ENCODE peak calls at places on chromosomes 1 and 21, in four cellular contexts. Y is HepG2, N is K562, K is GM12878. W is an unnamed sample.

GRCh38 chr1:230857822-230858221 is 10.5 kb downstream of the C1orf198 start:
- DNase-seq in Y (no peak), N (no peak), K (no peak), W (no peak)

GRCh38 chr1:164560076-164560475 is 1.1 kb downstream of the PBX1 start:
- DNase-seq in Y (no peak), N (no peak), K (no peak), W (no peak)

GRCh38 chr1:171207377-171207776 is 22.3 kb downstream of the FMO2 start:
- DNase-seq in Y (no peak), N (no peak), K (no peak), W (no peak)

GRCh38 chr1:218479436-218480115 is 134.4 kb downstream of the TGFB2 start:
- DNase-seq in Y (peak), N (no peak), K (no peak), W (no peak)

GRCh38 chr1:169339773-169340172 is 27.8 kb downstream of the NME7 start:
- DNase-seq in Y (no peak), N (no peak), K (no peak), W (no peak)

GRCh38 chr1:25232866-25233784 is 823 bp upstream of the SYF2 start:
- DNase-seq in Y (peak), N (peak), K (peak), W (peak)

GRCh38 chr1:56773341-56774066 is 45.7 kb downstream of the FYB2 start:
- DNase-seq in Y (peak), N (no peak), K (no peak), W (no peak)

GRCh38 chr1:213984387-213985180 is 3.2 kb upstream of the PROX1 start:
- DNase-seq in Y (no peak), N (no peak), K (no peak), W (peak)

GRCh38 chr1:58784758-58785423 is 1.0 kb upstream of the JUN start:
- DNase-seq in Y (peak), N (peak), K (no peak), W (peak)

GRCh38 chr1:31926252-31926651 is 11.9 kb downstream of the PTP4A2 start:
- DNase-seq in Y (no peak), N (no peak), K (no peak), W (no peak)

GRCh38 chr1:93629101-93630059 is 52.3 kb downstream of the BCAR3 start:
- DNase-seq in Y (peak), N (peak), K (peak), W (no peak)

GRCh38 chr21:42445311-42445710 is 41.6 kb downstream of the UBASH3A start:
- DNase-seq in Y (no peak), N (no peak), K (no peak), W (no peak)

GRCh38 chr1:119549719-119550141 is 42.7 kb downstream of the HSD3B1 start:
- DNase-seq in Y (peak), N (peak), K (no peak), W (peak)

GRCh38 chr1:179190861-179191260 is 38.6 kb downstream of the ABL2 start:
- DNase-seq in Y (no peak), N (peak), K (no peak), W (no peak)

GRCh38 chr1:43577647-43578542 is 47.2 kb downstream of the PTPRF start:
- DNase-seq in Y (no peak), N (no peak), K (no peak), W (no peak)

GRCh38 chr1:40732756-40733301 is 41.3 kb downstream of the NFYC start:
- DNase-seq in Y (no peak), N (no peak), K (no peak), W (no peak)

GRCh38 chr1:30847358-30847972 is 61.1 kb downstream of the SDC3 start:
- DNase-seq in Y (peak), N (peak), K (no peak), W (peak)

GRCh38 chr21:45723049-45723958 is 79.8 kb downstream of the PCBP3 start:
- DNase-seq in Y (no peak), N (no peak), K (no peak), W (no peak)

GRCh38 chr1:182556279-182556678 is 32.8 kb downstream of the RNASEL start:
- DNase-seq in Y (no peak), N (no peak), K (no peak), W (no peak)

GRCh38 chr1:176605151-176605550 is 142.2 kb downstream of the PAPPA2 start:
- DNase-seq in Y (no peak), N (no peak), K (no peak), W (no peak)

GRCh38 chr1:195738971-195739650 is 869.1 kb downstream of the KCNT2 start:
- DNase-seq in Y (no peak), N (no peak), K (no peak), W (no peak)

GRCh38 chr21:42207426-42207825 is 11.5 kb upstream of the ABCG1 start:
- DNase-seq in Y (no peak), N (no peak), K (no peak), W (no peak)

GRCh38 chr21:44941567-44941966 is 1.7 kb downstream of the SLX9 start:
- DNase-seq in Y (no peak), N (no peak), K (no peak), W (no peak)

GRCh38 chr1:68291763-68292384 is 59.6 kb upstream of the WLS start:
- DNase-seq in Y (no peak), N (peak), K (no peak), W (no peak)

GRCh38 chr1:65372557-65372956 is 47.9 kb upstream of the LEPR start:
- DNase-seq in Y (no peak), N (peak), K (no peak), W (no peak)

GRCh38 chr1:234605983-234606730 is 3.8 kb downstream of the IRF2BP2 start:
- DNase-seq in Y (peak), N (peak), K (no peak), W (no peak)

GRCh38 chr1:183733610-183734219 is 71.2 kb upstream of the RGL1 start:
- DNase-seq in Y (no peak), N (no peak), K (no peak), W (no peak)

GRCh38 chr1:183734600-183735036 is 70.3 kb upstream of the RGL1 start:
- DNase-seq in Y (no peak), N (no peak), K (no peak), W (no peak)

GRCh38 chr1:183739082-183739481 is 65.8 kb upstream of the RGL1 start:
- DNase-seq in Y (no peak), N (no peak), K (no peak), W (no peak)

GRCh38 chr1:183735069-183735860 is 69.7 kb upstream of the RGL1 start:
- DNase-seq in Y (no peak), N (no peak), K (no peak), W (no peak)

DNA sequence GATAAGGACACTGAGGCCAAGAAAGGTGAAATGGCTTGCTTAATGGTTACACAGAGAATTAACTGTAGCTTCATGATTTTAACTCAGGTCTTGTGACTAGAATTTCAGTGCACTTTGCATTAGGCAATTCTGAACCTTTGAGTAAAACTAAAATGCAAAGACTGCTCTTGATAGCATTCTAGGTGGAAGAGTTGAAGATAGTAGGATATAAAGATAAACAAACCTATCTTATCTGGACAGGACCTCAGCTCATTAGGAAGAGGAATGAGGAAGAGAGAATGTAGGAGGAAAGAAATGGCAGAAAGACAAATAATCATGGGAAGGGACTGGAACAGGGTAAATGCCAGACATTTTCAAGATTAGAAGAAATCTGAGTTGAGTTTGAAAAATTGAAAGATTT is 68.5 kb upstream of the RGL1 start:
- DNase-seq in Y (no peak), N (no peak), K (no peak), W (no peak)
- TF ChIP-seq ATF3 in Y (no peak), N (no peak), K (no peak), W (no peak)

GRCh38 chr1:48062353-48062752 is 65.2 kb upstream of the TRABD2B start:
- DNase-seq in Y (no peak), N (no peak), K (no peak), W (no peak)
- TF ChIP-seq CREM in Y (no peak), N (no peak), K (no peak), W (no peak)

GRCh38 chr1:244095523-244095911 is 44.4 kb downstream of the ZBTB18 start:
- DNase-seq in Y (no peak), N (no peak), K (no peak), W (no peak)

GRCh38 chr1:244094880-244095522 is 43.9 kb downstream of the ZBTB18 start:
- DNase-seq in Y (no peak), N (no peak), K (no peak), W (no peak)

GRCh38 chr1:244093265-244093638 is 42.2 kb downstream of the ZBTB18 start:
- DNase-seq in Y (no peak), N (no peak), K (no peak), W (no peak)

GRCh38 chr1:244090645-244091044 is 39.6 kb downstream of the ZBTB18 start:
- DNase-seq in Y (no peak), N (no peak), K (no peak), W (no peak)

GRCh38 chr1:244092293-244093264 is 41.5 kb downstream of the ZBTB18 start:
- DNase-seq in Y (no peak), N (no peak), K (no peak), W (no peak)
- TF ChIP-seq ATF3 in Y (no peak), N (no peak), K (no peak), W (no peak)

DNA sequence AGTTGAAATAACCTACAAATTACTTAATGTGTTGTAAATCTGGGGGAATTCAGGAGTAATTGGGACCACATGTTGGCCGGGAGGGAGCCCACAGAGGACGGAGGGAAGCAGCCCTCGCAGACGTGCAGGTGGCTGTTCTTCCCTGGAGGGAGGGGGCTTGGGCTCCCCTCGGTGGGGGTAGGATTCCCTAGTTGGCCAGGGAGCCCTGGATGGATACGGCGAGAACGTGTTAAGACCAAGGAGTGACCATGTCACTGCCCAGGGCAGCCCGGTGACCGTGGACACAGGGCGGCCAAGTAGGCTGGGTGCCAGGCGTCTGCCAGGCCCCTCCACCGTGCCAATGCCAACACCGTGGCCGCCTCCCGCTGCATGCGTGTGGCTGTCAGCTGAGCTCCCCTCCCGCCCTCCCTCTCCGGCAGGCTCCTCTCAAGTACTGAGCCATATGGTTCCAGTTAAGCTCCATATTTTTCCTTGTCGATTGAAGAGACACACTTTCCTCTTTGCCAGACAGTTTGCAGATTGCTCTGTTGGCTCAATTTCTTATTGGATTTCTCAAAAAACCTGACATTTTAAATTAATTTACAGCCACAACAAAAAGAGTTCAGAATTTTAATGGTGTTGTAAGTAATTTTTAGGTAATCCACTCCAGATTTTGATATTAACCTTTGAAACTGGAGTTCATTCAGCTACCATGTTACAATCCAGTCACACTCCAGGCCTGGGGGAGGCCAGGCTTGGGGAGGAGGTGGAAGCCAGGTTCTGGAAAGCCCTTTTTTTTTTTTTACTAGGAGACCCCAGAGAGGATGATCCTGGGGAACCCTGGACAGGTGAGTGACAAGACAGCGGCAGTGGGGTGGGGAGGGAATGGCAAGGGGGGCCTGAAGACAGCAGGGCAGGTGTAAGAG is 71.2 kb downstream of the CASZ1 start:
- DNase-seq in Y (no peak), N (no peak), K (no peak), W (no peak)
- TF ChIP-seq CREM in Y (no peak), N (no peak), K (no peak), W (no peak)

DNA sequence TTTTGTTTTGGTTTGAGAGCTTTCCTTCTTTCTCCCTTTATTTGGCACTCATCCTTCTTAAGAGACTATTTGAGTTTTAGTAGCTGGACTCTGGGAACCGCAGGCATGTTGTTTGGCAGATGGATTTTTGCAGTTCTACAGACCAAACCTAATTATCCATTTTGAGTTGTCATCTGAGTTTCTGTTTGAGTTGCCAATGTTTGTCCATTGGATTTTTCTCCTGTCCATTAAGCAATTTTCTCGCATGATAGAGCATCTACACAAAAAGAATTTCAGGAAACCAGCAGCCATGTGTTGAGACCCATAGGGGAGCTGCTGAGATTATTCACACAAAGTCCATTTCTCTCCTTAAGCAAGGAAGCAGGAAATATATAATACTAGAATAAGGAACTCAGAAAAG is 17.2 kb upstream of the CXADR start:
- DNase-seq in Y (peak), N (no peak), K (no peak), W (no peak)
- TF ChIP-seq ATF3 in Y (no peak), N (no peak), K (no peak), W (no peak)

DNA sequence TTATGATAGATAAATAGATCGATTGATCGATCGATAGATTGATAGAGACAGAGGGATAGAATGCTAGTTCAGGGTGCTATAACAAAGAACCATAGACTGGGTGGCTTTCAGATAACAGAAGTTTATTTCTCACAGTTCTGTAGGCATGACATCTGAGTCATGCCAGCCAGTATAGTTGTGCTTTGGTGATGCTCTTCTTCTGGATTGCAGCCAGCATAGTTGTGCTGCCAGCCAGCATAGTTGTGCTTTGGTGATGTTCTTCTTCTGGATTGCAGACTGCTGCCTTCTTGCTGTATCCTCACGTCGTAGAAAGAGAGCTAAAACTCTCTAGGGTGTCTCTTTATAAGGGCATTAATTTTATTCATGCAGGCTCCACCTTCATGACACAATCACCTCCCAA is 860.8 kb downstream of the BRINP3 start:
- DNase-seq in Y (no peak), N (no peak), K (no peak), W (no peak)
- TF ChIP-seq CREM in Y (no peak), N (no peak), K (no peak), W (no peak)

DNA sequence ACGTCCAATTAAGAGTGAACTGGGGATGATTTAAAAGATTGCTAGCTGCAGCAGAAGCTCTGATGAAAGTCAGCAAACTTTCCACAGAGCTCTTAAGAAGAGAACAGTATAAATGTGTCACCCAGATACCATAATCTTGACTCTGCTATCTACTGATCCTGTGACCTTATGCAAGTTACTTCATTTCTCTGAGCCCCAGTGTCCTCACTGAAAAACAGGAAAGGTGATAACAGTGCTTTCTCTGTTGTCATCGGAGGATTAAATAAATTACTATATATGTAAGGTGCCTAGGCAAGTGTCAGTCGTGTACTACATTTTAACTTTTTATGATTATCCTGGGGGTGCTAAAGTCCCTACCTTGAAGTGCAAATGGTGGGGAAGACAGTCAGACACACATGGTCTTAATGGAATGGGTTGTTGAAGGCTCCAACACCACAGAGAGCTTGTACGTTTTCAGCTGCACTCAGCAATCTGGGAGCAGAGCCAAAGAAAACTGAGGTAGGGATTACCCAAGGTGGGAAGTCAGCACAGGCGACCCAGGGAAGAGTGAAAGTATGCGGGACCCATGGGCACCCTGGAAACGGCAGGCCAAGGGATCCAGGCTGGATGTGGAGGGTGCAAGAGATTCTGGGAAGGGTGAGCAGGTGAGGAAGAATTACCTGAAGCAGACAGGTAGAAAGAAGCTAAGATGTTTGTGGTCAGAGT is 82.8 kb downstream of the DTL start:
- DNase-seq in Y (peak), N (peak), K (no peak), W (no peak)
- TF ChIP-seq ATF3 in Y (no peak), N (no peak), K (no peak), W (no peak)

DNA sequence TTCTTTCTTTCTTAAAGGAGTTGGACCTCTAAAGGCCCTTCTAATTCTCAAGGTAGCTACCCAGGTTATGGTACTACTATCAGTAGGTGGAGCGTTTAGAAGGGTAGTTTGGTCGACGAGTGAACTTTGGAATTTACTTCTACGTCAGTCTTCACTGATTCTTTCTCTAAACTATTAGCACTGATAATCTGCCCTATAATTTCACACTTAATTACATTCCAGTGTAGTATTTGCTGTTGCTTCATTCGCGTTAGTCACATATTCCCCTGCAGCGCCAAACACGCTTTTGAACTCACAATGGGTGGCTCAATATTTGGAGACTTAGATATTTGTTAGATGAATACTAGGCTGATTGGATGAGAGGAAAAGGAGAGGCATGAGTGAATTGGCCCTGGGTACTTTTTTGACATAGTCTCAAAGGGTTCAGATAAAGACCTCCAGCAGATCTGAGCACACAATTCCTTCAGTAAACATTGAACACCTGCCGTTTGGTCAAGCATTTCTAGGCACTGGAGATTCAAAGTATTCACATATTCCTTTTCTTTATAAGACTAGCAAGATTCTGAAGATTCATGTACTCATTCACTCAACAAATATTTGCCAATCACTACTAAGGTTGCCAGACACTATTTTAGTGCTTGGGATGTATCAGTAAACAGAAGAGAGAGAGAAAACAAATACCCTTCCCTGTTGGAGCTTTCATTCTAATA is 929 bp upstream of the FOXJ3 start:
- DNase-seq in Y (peak), N (no peak), K (no peak), W (no peak)
- TF ChIP-seq CREM in Y (no peak), N (no peak), K (no peak), W (no peak)

GRCh38 chr1:248288385-248288784 is 10.6 kb upstream of the OR2T33 start:
- DNase-seq in Y (no peak), N (no peak), K (no peak), W (no peak)
- TF ChIP-seq ATF3 in Y (no peak), N (no peak), K (no peak), W (no peak)

GRCh38 chr1:167084739-167085138 is 5.4 kb downstream of the GPA33 start:
- DNase-seq in Y (no peak), N (no peak), K (no peak), W (no peak)

GRCh38 chr1:167082511-167083027 is 7.6 kb downstream of the GPA33 start:
- DNase-seq in Y (peak), N (no peak), K (no peak), W (no peak)

GRCh38 chr1:167081594-167081993 is 8.6 kb downstream of the GPA33 start:
- DNase-seq in Y (no peak), N (no peak), K (no peak), W (no peak)

GRCh38 chr1:167083871-167084270 is 6.3 kb downstream of the GPA33 start:
- DNase-seq in Y (no peak), N (no peak), K (no peak), W (no peak)

GRCh38 chr1:167083066-167083682 is 7.0 kb downstream of the GPA33 start:
- DNase-seq in Y (no peak), N (no peak), K (no peak), W (no peak)
- TF ChIP-seq CREM in Y (no peak), N (no peak), K (no peak), W (no peak)

W was measured in WTC11.